ENCODE peak calls at places on chromosomes 1 and 21, in ten cellular contexts. J, I, U, E, S, M, W, Q, C and F are unnamed samples.

GRCh38 chr1:177209357-177209756 is 38.6 kb downstream of the BRINP2 start:
- DNase-seq in J (peak), I (peak), U (peak), E (peak), S (peak), M (peak), W (peak), Q (peak), C (peak), F (peak)

GRCh38 chr1:21655748-21656147 is 13.4 kb downstream of the RAP1GAP start:
- DNase-seq in J (no peak), I (no peak), U (no peak), E (no peak), S (peak), M (no peak), W (no peak), Q (no peak), C (no peak), F (no peak)

GRCh38 chr1:205442051-205442721 is 13.7 kb downstream of the BLACAT1 start:
- DNase-seq in J (peak), I (no peak), U (no peak), E (no peak), S (peak), M (no peak), W (no peak), Q (no peak), C (no peak), F (no peak)

GRCh38 chr21:33699277-33699676 is 57.0 kb downstream of the ITSN1 start:
- DNase-seq in J (no peak), I (no peak), U (no peak), E (no peak), S (no peak), M (no peak), W (no peak), Q (no peak), C (no peak), F (no peak)

GRCh38 chr1:151134396-151134795 is 12.0 kb downstream of the SEMA6C start:
- DNase-seq in J (no peak), I (no peak), U (no peak), E (no peak), S (no peak), M (no peak), W (no peak), Q (no peak), C (no peak), F (no peak)

GRCh38 chr1:232509570-232509969 is 120.4 kb downstream of the SIPA1L2 start:
- DNase-seq in J (no peak), I (no peak), U (no peak), E (peak), S (no peak), M (no peak), W (no peak), Q (peak), C (peak), F (no peak)

GRCh38 chr1:36118805-36119204 is 6.2 kb downstream of the COL8A2 start:
- DNase-seq in J (no peak), I (no peak), U (no peak), E (no peak), S (no peak), M (no peak), W (no peak), Q (no peak), C (no peak), F (no peak)

GRCh38 chr21:29403922-29404538 is 105.3 kb downstream of the BACH1 start:
- DNase-seq in J (peak), I (no peak), U (no peak), E (no peak), S (peak), M (no peak), W (no peak), Q (no peak), C (peak), F (peak)

GRCh38 chr1:44677201-44677520 is 2.6 kb downstream of the ARMH1 start:
- DNase-seq in J (peak), I (no peak), U (no peak), E (peak), S (no peak), M (no peak), W (no peak), Q (no peak), C (peak), F (no peak)

GRCh38 chr1:225691861-225692516 is 39.1 kb upstream of the ENAH start:
- DNase-seq in J (no peak), I (no peak), U (no peak), E (peak), S (no peak), M (no peak), W (no peak), Q (no peak), C (peak), F (no peak)

GRCh38 chr1:43565600-43566360 is 35.1 kb downstream of the PTPRF start:
- DNase-seq in J (peak), I (no peak), U (no peak), E (peak), S (peak), M (no peak), W (peak), Q (peak), C (peak), F (no peak)

GRCh38 chr1:89261926-89262540 is 10.6 kb downstream of the GBP5 start:
- DNase-seq in J (no peak), I (no peak), U (no peak), E (no peak), S (no peak), M (no peak), W (no peak), Q (peak), C (peak), F (no peak)

GRCh38 chr1:107454786-107455185 is 313.9 kb downstream of the NTNG1 start:
- DNase-seq in J (no peak), I (no peak), U (no peak), E (no peak), S (no peak), M (no peak), W (no peak), Q (no peak), C (no peak), F (no peak)

GRCh38 chr1:8671313-8671917 is 146.0 kb downstream of the RERE start:
- DNase-seq in J (peak), I (no peak), U (peak), E (peak), S (no peak), M (no peak), W (peak), Q (no peak), C (peak), F (no peak)

GRCh38 chr1:160205974-160206369 is 788 bp downstream of the PEA15 start:
- DNase-seq in J (peak), I (no peak), U (no peak), E (peak), S (peak), M (peak), W (no peak), Q (peak), C (peak), F (peak)

GRCh38 chr1:183652107-183652506 is 1.0 kb downstream of the APOBEC4 start:
- DNase-seq in J (no peak), I (no peak), U (no peak), E (no peak), S (no peak), M (no peak), W (no peak), Q (no peak), C (no peak), F (no peak)

GRCh38 chr21:43812139-43812821 is 22.9 kb downstream of the RRP1 start:
- DNase-seq in J (no peak), I (no peak), U (no peak), E (no peak), S (no peak), M (no peak), W (no peak), Q (no peak), C (peak), F (no peak)

GRCh38 chr1:55477953-55478352 is 262.8 kb upstream of the USP24 start:
- DNase-seq in J (no peak), I (no peak), U (no peak), E (no peak), S (no peak), M (no peak), W (no peak), Q (no peak), C (no peak), F (no peak)

GRCh38 chr1:201554167-201554600 is 15.3 kb downstream of the NAV1 start:
- DNase-seq in J (no peak), I (no peak), U (no peak), E (no peak), S (no peak), M (no peak), W (no peak), Q (no peak), C (peak), F (no peak)

GRCh38 chr1:10892138-10893065 is 96.0 kb upstream of the CASZ1 start:
- DNase-seq in J (no peak), I (no peak), U (no peak), E (no peak), S (no peak), M (no peak), W (no peak), Q (no peak), C (no peak), F (no peak)

GRCh38 chr1:43541721-43542401 is 11.2 kb downstream of the PTPRF start:
- DNase-seq in J (peak), I (no peak), U (no peak), E (no peak), S (peak), M (peak), W (peak), Q (peak), C (peak), F (no peak)

GRCh38 chr21:36917487-36918158 is 48.8 kb downstream of the HLCS start:
- DNase-seq in J (peak), I (no peak), U (no peak), E (peak), S (no peak), M (no peak), W (peak), Q (no peak), C (peak), F (no peak)

GRCh38 chr1:192730206-192730605 is 78.6 kb upstream of the RGS2 start:
- DNase-seq in J (no peak), I (peak), U (no peak), E (peak), S (no peak), M (no peak), W (no peak), Q (no peak), C (peak), F (no peak)

GRCh38 chr21:34004984-34005383 is 68.4 kb upstream of the MRPS6 start:
- DNase-seq in J (no peak), I (no peak), U (no peak), E (no peak), S (no peak), M (no peak), W (no peak), Q (peak), C (no peak), F (no peak)

GRCh38 chr1:168435439-168435838 is 108.4 kb downstream of the XCL2 start:
- DNase-seq in J (no peak), I (no peak), U (no peak), E (no peak), S (no peak), M (no peak), W (no peak), Q (no peak), C (no peak), F (no peak)

GRCh38 chr1:168441745-168442144 is 102.1 kb downstream of the XCL2 start:
- DNase-seq in J (no peak), I (no peak), U (no peak), E (peak), S (no peak), M (no peak), W (no peak), Q (no peak), C (peak), F (no peak)

GRCh38 chr1:168439451-168440375 is 104.1 kb downstream of the XCL2 start:
- DNase-seq in J (peak), I (peak), U (peak), E (peak), S (no peak), M (peak), W (peak), Q (peak), C (peak), F (peak)

GRCh38 chr1:168437821-168438220 is 106.0 kb downstream of the XCL2 start:
- DNase-seq in J (no peak), I (no peak), U (no peak), E (no peak), S (no peak), M (no peak), W (no peak), Q (no peak), C (no peak), F (no peak)

GRCh38 chr1:168438626-168439025 is 105.2 kb downstream of the XCL2 start:
- DNase-seq in J (no peak), I (no peak), U (no peak), E (no peak), S (no peak), M (no peak), W (no peak), Q (no peak), C (no peak), F (no peak)
- TF ChIP-seq CTCF in J (no peak), I (no peak), U (no peak), E (no peak), S (no peak), M (no peak), W (no peak), Q (no peak), C (no peak), F (no peak)

GRCh38 chr21:38950388-38951094 is 144.8 kb downstream of the ETS2 start:
- DNase-seq in J (no peak), I (no peak), U (peak), E (peak), S (no peak), M (no peak), W (no peak), Q (no peak), C (no peak), F (no peak)

GRCh38 chr21:38951095-38951745 is 145.5 kb downstream of the ETS2 start:
- DNase-seq in J (no peak), I (no peak), U (no peak), E (no peak), S (no peak), M (no peak), W (no peak), Q (no peak), C (no peak), F (no peak)

GRCh38 chr21:38945536-38946245 is 140.0 kb downstream of the ETS2 start:
- DNase-seq in J (no peak), I (no peak), U (no peak), E (peak), S (no peak), M (no peak), W (no peak), Q (no peak), C (no peak), F (no peak)

GRCh38 chr21:38948981-38949380 is 143.3 kb downstream of the ETS2 start:
- DNase-seq in J (no peak), I (no peak), U (no peak), E (peak), S (peak), M (no peak), W (no peak), Q (no peak), C (no peak), F (no peak)

GRCh38 chr21:38948377-38948776 is 142.6 kb downstream of the ETS2 start:
- DNase-seq in J (no peak), I (no peak), U (no peak), E (peak), S (no peak), M (no peak), W (no peak), Q (no peak), C (peak), F (no peak)
- H3K4me3 ChIP-seq in J (no peak), I (no peak), U (no peak), E (no peak), S (no peak), M (no peak), W (no peak), Q (no peak), C (no peak), F (no peak)

DNA sequence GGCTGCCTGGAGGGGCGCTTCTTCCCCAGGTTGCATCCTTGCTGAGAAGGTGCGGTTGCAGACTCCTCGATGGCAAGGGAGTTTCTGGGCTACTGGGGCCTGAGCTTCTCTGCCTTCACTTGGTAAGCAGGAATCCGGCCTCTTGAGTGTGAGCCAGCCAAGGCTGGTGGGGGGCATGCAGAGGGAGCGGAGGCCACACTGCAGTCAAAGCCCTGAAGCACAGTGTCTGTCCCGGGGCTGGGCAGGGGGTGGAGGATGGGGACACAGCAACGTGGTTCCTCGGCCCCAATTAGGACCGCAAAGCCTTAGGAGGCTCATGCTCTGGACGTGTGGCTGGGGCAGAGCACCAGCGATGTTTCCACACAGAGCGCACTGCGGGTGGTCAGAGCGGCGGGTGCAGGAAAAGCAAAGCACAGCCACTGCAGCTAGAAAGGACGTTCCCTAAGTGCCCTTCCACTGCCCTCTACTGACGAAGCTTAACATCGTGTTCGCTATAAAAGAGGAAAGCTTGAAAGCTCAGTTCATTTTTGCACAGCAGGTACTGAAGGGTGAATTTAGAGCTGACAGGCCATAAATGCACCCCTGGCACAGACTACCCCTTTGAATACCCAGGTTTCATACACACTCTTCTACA is 60.7 kb upstream of the COG2 start:
- DNase-seq in J (no peak), I (no peak), U (no peak), E (no peak), S (no peak), M (no peak), W (no peak), Q (no peak), C (no peak), F (no peak)
- TF ChIP-seq CTCF in J (no peak), I (no peak), U (no peak), E (no peak), S (no peak), M (no peak), W (no peak), Q (no peak), C (peak), F (peak)

DNA sequence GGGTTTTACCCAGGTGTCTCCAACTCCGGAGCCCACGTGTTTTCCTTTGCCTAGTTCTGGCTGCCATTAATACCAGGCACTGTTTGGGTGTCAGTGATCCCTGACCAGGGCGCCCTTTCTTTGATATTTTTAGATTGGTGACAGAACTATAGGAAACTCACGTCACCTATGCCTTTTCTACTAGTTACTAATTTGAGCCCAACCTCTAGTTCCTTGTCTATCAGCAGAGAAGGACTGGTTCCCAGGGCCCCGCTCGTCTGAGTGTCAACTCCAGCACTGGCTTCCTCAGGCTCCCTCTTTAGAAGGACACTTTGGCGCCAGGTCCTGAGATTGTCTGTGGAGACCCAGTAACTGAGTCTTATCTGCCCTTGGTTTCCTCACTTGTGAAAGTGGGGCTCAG is 9.4 kb downstream of the MFN2 start:
- DNase-seq in J (no peak), I (no peak), U (no peak), E (no peak), S (no peak), M (no peak), W (no peak), Q (peak), C (no peak), F (no peak)
- H3K4me3 ChIP-seq in J (no peak), I (no peak), U (no peak), E (no peak), S (no peak), M (no peak), W (no peak), Q (no peak), C (no peak), F (no peak)